ENCODE peak calls at places on chromosomes 12 and 14, in nine cellular contexts. O, Z, T, A, S, R, B, W and P are unnamed samples.

GRCh38 chr12:470133-470532 is 10.4 kb downstream of the B4GALNT3 start:
- DNase-seq in O (no peak), Z (no peak), T (no peak), A (no peak), S (no peak), R (no peak), B (no peak), W (no peak), P (no peak)

GRCh38 chr14:33847066-33847465 is 103.8 kb downstream of the EGLN3 start:
- DNase-seq in O (no peak), Z (no peak), T (no peak), A (no peak), S (no peak), R (no peak), B (no peak), W (no peak), P (no peak)

GRCh38 chr14:104245075-104245474 is 106.7 kb downstream of the KIF26A start:
- DNase-seq in O (no peak), Z (no peak), T (no peak), A (no peak), S (no peak), R (no peak), B (no peak), W (no peak), P (no peak)

GRCh38 chr12:58310368-58310767 is 369.0 kb downstream of the ATP23 start:
- DNase-seq in O (no peak), Z (no peak), T (peak; percentile 13), A (no peak), S (peak; percentile 63), R (no peak), B (no peak), W (no peak), P (no peak)

GRCh38 chr12:95966287-95966870 is 23.2 kb downstream of the AMDHD1 start:
- DNase-seq in O (no peak), Z (no peak), T (no peak), A (no peak), S (no peak), R (no peak), B (no peak), W (no peak), P (no peak)

GRCh38 chr14:22560638-22561365 is 28.2 kb downstream of the DAD1 start:
- DNase-seq in O (no peak), Z (no peak), T (peak; percentile 77), A (no peak), S (peak; percentile 71), R (no peak), B (no peak), W (no peak), P (no peak)

GRCh38 chr14:64963611-64964010 is 8.5 kb downstream of the RAB15 start:
- DNase-seq in O (no peak), Z (no peak), T (no peak), A (no peak), S (no peak), R (no peak), B (no peak), W (no peak), P (no peak)

GRCh38 chr12:58487280-58488141 is 432.8 kb downstream of the LRIG3 start:
- DNase-seq in O (no peak), Z (no peak), T (no peak), A (no peak), S (no peak), R (no peak), B (no peak), W (no peak), P (no peak)

GRCh38 chr12:4421590-4422031 is 24.0 kb downstream of the FGF6 start:
- DNase-seq in O (no peak), Z (no peak), T (peak; percentile 70), A (no peak), S (no peak), R (no peak), B (no peak), W (peak; percentile 89), P (no peak)

GRCh38 chr14:78238141-78238540 is 68.0 kb downstream of the NRXN3 start:
- DNase-seq in O (no peak), Z (no peak), T (no peak), A (no peak), S (no peak), R (no peak), B (no peak), W (no peak), P (no peak)

GRCh38 chr12:12684375-12685106 is 11.4 kb downstream of the GPR19 start:
- DNase-seq in O (no peak), Z (no peak), T (peak; percentile 66), A (no peak), S (no peak), R (no peak), B (no peak), W (peak; percentile 99), P (no peak)

GRCh38 chr12:3325736-3326135 is 165.3 kb upstream of the PRMT8 start:
- DNase-seq in O (no peak), Z (no peak), T (no peak), A (no peak), S (no peak), R (no peak), B (no peak), W (no peak), P (no peak)

GRCh38 chr14:79728331-79728730 is 483.0 kb downstream of the DIO2 start:
- DNase-seq in O (no peak), Z (no peak), T (no peak), A (no peak), S (no peak), R (no peak), B (no peak), W (no peak), P (no peak)

GRCh38 chr12:49667319-49668090 is 39.7 kb downstream of the FMNL3 start:
- DNase-seq in O (no peak), Z (no peak), T (no peak), A (no peak), S (no peak), R (no peak), B (no peak), W (no peak), P (no peak)

GRCh38 chr12:103736572-103736971 is 104.5 kb downstream of the NT5DC3 start:
- DNase-seq in O (no peak), Z (no peak), T (no peak), A (no peak), S (no peak), R (no peak), B (no peak), W (no peak), P (no peak)

GRCh38 chr12:58532855-58533608 is 387.3 kb downstream of the LRIG3 start:
- DNase-seq in O (no peak), Z (no peak), T (no peak), A (no peak), S (no peak), R (no peak), B (no peak), W (no peak), P (no peak)

GRCh38 chr14:97634786-97635185 is 837.6 kb downstream of the VRK1 start:
- DNase-seq in O (no peak), Z (no peak), T (no peak), A (no peak), S (no peak), R (no peak), B (no peak), W (peak; percentile 69), P (no peak)

GRCh38 chr12:32163596-32163995 is 56.9 kb downstream of the BICD1 start:
- DNase-seq in O (no peak), Z (no peak), T (no peak), A (no peak), S (no peak), R (no peak), B (no peak), W (no peak), P (no peak)

DNA sequence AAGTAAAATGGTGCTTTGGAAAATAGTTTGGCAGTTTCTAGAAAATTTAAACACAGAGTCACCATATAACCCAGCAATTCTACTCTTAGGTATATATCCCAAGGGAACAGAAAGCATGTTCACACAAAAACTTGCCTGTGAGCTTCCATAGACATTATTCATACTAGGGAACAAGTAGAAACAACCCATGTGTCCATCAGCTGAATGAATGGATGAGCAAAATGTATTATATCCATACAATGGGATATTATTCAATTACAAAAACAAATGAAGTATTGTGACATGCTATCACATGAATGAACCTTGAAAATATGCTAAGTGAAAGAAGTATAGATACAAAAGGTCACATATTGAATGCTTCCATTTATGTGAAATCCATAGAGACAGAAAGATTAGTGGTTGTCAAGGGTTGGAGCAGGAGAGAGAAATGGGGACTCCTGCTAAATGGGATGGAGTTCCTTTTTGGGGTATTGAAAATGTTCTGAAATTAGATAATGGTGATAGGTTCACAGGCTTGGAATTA is 7.9 kb downstream of the SLC10A1 start:
- DNase-seq in O (no peak), Z (no peak), T (no peak), A (no peak), S (no peak), R (no peak), B (no peak), W (no peak), P (peak; percentile 68)
- H3K27ac ChIP-seq in O (no peak overlapping the region), Z (no peak overlapping the region), T (no peak overlapping the region), A (no peak overlapping the region), S (no peak overlapping the region), R (no peak overlapping the region), B (no peak overlapping the region), W (no peak overlapping the region), P (peak overlapping the region; percentile 72)

DNA sequence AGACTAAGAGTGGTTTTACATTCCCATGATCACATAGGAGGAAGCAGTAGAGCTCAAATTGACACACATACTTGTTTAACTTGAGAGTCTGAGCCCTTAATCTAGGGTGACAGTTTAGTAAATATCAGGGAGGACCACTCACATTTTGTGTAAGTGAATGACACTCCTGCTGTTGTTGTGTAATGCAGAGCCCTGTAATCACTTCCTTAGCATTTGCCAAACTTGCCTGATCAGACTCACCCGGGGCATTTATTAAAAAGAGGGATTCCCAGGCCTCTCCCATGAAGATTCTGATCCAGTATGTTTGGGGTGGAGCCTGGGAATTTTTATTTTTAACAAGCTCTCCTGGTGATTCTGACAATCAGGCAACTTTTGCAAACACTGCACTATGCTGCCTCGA is 119.6 kb downstream of the NUAK1 start:
- DNase-seq in O (no peak), Z (no peak), T (no peak), A (no peak), S (no peak), R (no peak), B (no peak), W (no peak), P (no peak)
- H3K27ac ChIP-seq in O (no peak overlapping the region), Z (no peak overlapping the region), T (no peak overlapping the region), A (no peak overlapping the region), S (no peak overlapping the region), R (no peak overlapping the region), B (no peak overlapping the region), W (no peak overlapping the region), P (no peak overlapping the region)

DNA sequence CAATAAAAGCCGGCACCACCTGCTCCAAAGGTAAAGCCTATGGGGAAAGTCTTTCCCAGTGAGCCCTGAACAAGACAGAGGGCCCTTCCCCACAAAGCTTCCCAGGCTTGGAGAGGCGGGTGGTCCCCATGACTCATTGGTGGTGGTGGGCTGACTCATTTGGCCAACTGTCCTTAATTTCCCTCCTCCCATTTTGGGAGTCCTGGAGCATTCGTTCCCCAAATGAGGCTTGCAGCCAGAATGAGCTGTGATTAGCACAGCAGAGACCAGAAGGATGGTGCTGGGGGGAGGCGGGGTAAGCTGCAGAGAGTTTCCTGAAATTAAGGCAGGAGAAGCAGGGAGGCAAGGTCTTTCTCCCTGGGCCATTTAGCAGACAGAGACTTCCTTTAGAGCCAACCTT is 241.7 kb downstream of the DPF3 start:
- DNase-seq in O (no peak), Z (no peak), T (no peak), A (no peak), S (no peak), R (no peak), B (no peak), W (no peak), P (no peak)
- H3K27ac ChIP-seq in O (no peak overlapping the region), Z (no peak overlapping the region), T (no peak overlapping the region), A (no peak overlapping the region), S (no peak overlapping the region), R (no peak overlapping the region), B (no peak overlapping the region), W (no peak overlapping the region), P (no peak overlapping the region)

GRCh38 chr14:73780391-73780790 is 66.2 kb upstream of the PNMA1 start:
- DNase-seq in O (no peak), Z (no peak), T (no peak), A (no peak), S (no peak), R (no peak), B (no peak), W (no peak), P (no peak)
- H3K27ac ChIP-seq in O (no peak overlapping the region), Z (no peak overlapping the region), T (no peak overlapping the region), A (no peak overlapping the region), S (no peak overlapping the region), R (no peak overlapping the region), B (peak overlapping the region; percentile 40), W (no peak overlapping the region), P (no peak overlapping the region)